ENCODE peak calls at places on chromosomes 13 and 19, in four cellular contexts. O is GM23248, A is HAP-1, W is aorta. M is an unnamed sample. For H3K36me3, the result is how much of the 10 kb centered on the place peaks cover.

GRCh38 chr19:18750295-18750970 is 40.7 kb downstream of the COMP start:
- DNase-seq in O (no peak), A (no peak), W (no peak), M (no peak)

GRCh38 chr19:18417250-18418033 is 1.8 kb upstream of the SSBP4 start:
- DNase-seq in O (peak), A (peak), W (peak), M (no peak)

GRCh38 chr13:73556902-73557301 is 498.1 kb downstream of the KLF5 start:
- DNase-seq in O (no peak), A (no peak), W (no peak), M (no peak)

GRCh38 chr13:65112123-65113075 is 2117.7 kb downstream of the PCDH9 start:
- DNase-seq in O (peak), A (no peak), W (no peak), M (no peak)

GRCh38 chr19:41701401-41702075 is 6.9 kb upstream of the CEACAM5 start:
- DNase-seq in O (peak), A (peak), W (peak), M (no peak)

GRCh38 chr19:11242864-11243797 is 3.7 kb downstream of the ANGPTL8 start:
- DNase-seq in O (peak), A (peak), W (peak), M (peak)

GRCh38 chr19:18221815-18222725 is 4.2 kb downstream of the PDE4C start:
- DNase-seq in O (no peak), A (no peak), W (no peak), M (no peak)

GRCh38 chr19:51136891-51137551 is 5.1 kb upstream of the SIGLEC7 start:
- DNase-seq in O (no peak), A (no peak), W (no peak), M (no peak)

GRCh38 chr19:36526581-36526980 is 1.5 kb downstream of the ZNF260 start:
- DNase-seq in O (peak), A (no peak), W (no peak), M (no peak)

GRCh38 chr19:34844254-34844653 is 71.2 kb upstream of the ZNF599 start:
- DNase-seq in O (no peak), A (no peak), W (no peak), M (no peak)

GRCh38 chr13:73416093-73416492 is 357.3 kb downstream of the KLF5 start:
- DNase-seq in O (no peak), A (no peak), W (no peak), M (no peak)

GRCh38 chr19:7848779-7849457 is 18.9 kb downstream of the EVI5L start:
- DNase-seq in O (no peak), A (no peak), W (no peak), M (no peak)

GRCh38 chr13:26074706-26075105 is 22.9 kb upstream of the SHISA2 start:
- DNase-seq in O (peak), A (peak), W (no peak), M (no peak)

GRCh38 chr19:10691178-10691881 is 9.9 kb upstream of the QTRT1 start:
- DNase-seq in O (no peak), A (no peak), W (no peak), M (no peak)

GRCh38 chr19:55460670-55461258 is 678 bp downstream of the ISOC2 start:
- DNase-seq in O (peak), A (peak), W (peak), M (no peak)

GRCh38 chr19:18098891-18099622 is 1.5 kb downstream of the MAST3 start:
- DNase-seq in O (peak), A (peak), W (no peak), M (no peak)

GRCh38 chr19:36115453-36116343 is at the start of gene TBCB:
- DNase-seq in O (peak), A (no peak), W (peak), M (no peak)

GRCh38 chr13:30845297-30846214 is 60.5 kb upstream of the MEDAG start:
- DNase-seq in O (no peak), A (no peak), W (no peak), M (no peak)

GRCh38 chr19:42023121-42023942 is 29.3 kb upstream of the ATP1A3 start:
- DNase-seq in O (peak), A (peak), W (no peak), M (no peak)

GRCh38 chr13:88068975-88069374 is 397.8 kb downstream of the SLITRK5 start:
- DNase-seq in O (no peak), A (peak), W (no peak), M (peak)

GRCh38 chr13:112905619-112905989 is 63.4 kb upstream of the MCF2L start:
- DNase-seq in O (no peak), A (no peak), W (no peak), M (no peak)

GRCh38 chr13:96551540-96551939 is 442.7 kb downstream of the OXGR1 start:
- DNase-seq in O (no peak), A (no peak), W (no peak), M (no peak)

GRCh38 chr13:76632388-76633044 is 253.7 kb downstream of the KCTD12 start:
- DNase-seq in O (no peak), A (no peak), W (no peak), M (peak)

GRCh38 chr13:47437411-47437810 is 540.6 kb upstream of the HTR2A start:
- DNase-seq in O (peak), A (no peak), W (no peak), M (no peak)

GRCh38 chr19:14102756-14103155 is 12.2 kb upstream of the SAMD1 start:
- DNase-seq in O (no peak), A (no peak), W (no peak), M (no peak)

GRCh38 chr19:3293560-3293959 is 69.1 kb downstream of the CELF5 start:
- DNase-seq in O (no peak), A (no peak), W (no peak), M (no peak)

GRCh38 chr13:40656358-40656757 is 10.1 kb downstream of the FOXO1 start:
- DNase-seq in O (no peak), A (no peak), W (no peak), M (no peak)

GRCh38 chr19:19420570-19421301 is 15.3 kb downstream of the GATAD2A start:
- DNase-seq in O (no peak), A (no peak), W (no peak), M (no peak)

GRCh38 chr19:989381-990081 is 5.4 kb downstream of the WDR18 start:
- DNase-seq in O (no peak), A (no peak), W (no peak), M (no peak)

GRCh38 chr19:991174-991931 is 7.2 kb downstream of the WDR18 start:
- DNase-seq in O (peak), A (peak), W (no peak), M (no peak)

GRCh38 chr19:988510-988909 is 4.4 kb downstream of the WDR18 start:
- DNase-seq in O (no peak), A (no peak), W (no peak), M (no peak)

GRCh38 chr19:990746-991145 is 6.6 kb downstream of the WDR18 start:
- DNase-seq in O (no peak), A (no peak), W (no peak), M (no peak)

DNA sequence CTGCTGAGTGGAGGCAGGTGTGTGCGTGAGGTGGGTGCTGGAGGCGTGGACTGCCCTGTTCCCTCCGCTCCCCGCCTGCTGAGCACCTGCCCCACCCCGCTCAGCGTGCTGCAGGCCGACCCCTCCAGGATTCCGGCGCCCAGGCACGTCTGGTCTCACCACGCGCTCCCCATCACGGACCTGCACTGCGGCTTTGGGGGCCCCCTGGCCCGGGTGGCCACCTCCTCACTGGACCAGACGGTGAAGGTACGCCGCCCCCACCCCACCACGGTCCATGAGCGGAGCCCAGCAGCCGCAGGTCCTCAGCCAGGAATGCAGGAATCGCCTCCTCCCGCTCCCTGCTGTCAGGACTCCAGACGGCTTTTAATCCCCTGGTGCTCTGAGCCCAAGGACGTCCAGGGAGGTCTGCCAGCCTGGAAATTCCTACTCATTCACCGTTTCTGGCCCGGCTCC is 6.0 kb downstream of the WDR18 start:
- DNase-seq in O (no peak), A (no peak), W (no peak), M (no peak)
- H3K36me3 ChIP-seq in O (under half), A (half or more), W (under half), M (under half)

GRCh38 chr13:45403081-45403480 is 15.1 kb downstream of the SLC25A30 start:
- DNase-seq in O (no peak), A (no peak), W (no peak), M (no peak)
- H3K36me3 ChIP-seq in O (under half), A (under half), W (under half), M (under half)

GRCh38 chr19:43592800-43593350 is 3.1 kb downstream of the IRGQ start:
- DNase-seq in O (no peak), A (no peak), W (no peak), M (no peak)
- H3K36me3 ChIP-seq in O (under half), A (under half), W (under half), M (under half)

DNA sequence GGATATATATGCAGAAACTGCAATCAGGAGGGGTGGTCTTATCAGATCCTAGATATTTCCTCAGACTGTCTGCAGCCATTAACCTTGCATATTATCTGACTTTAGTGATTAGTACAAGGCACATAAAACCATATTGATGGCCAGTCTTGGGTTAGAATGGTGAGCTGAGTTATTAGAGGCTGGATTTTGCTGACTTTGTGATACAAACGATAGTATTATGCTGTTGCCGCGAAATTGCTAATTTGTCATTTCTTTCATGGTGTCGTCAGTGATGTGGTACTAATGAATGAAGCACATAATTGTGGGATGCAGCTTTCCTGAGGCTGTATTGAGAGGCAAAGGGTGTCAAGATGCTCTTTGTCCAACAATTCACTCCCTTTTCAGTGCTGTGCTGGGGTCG is 172.5 kb downstream of the TEX29 start:
- DNase-seq in O (no peak), A (no peak), W (no peak), M (no peak)
- H3K36me3 ChIP-seq in O (under half), A (under half), W (under half), M (under half)

DNA sequence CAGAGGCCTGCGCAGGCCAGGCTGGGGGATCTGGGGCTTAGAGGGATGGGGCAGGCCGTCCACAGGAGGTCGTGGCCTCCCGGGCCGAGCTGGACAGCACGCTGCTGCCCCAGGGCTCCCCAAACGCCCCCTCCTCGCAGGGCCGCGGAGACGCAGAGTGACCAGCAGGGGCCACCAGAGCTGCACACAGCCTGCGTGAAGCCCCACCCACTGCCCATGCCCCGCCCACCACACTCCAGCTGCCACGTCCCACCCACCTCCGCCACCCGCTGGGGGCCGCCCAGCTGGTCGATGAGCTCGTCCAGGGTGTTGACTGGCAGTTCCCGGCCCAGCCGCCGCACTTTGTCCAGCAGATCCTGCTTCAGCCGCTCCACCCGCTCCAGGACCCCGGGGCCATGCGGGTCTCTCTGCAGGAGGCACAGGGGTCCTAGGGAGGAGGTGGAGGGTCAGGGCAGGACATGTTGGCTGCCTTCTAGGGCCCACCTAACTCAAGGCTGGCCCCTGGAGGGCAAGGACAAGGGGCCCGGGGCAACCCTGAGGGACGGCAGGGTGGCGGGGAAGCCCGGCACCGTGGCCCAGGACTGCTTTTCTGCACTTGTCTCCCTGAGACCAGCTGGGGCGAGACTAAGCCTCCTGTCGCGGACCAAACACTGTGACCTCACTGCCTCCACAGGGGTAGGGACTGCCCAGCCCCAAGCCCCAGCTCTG is 9.6 kb downstream of the GPX4 start:
- DNase-seq in O (peak), A (peak), W (peak), M (no peak)
- H3K36me3 ChIP-seq in O (under half), A (under half), W (under half), M (under half)